ENCODE peak calls at places on chromosomes 1 and 21, in four cellular contexts. One of them, this sample, is unnamed.

GRCh38 chr1:211825990-211826389 is 4.6 kb downstream of the LPGAT1 start:
- DNase-seq in GM12878: no peak
- DNase-seq in K562: no peak
- DNase-seq in HL-60: no peak
- DNase-seq in this sample: no peak

GRCh38 chr1:223531742-223532341 is 133.7 kb downstream of the CAPN8 start:
- DNase-seq in K562: peak
- DNase-seq in HL-60: no peak
- DNase-seq in GM12878: no peak
- DNase-seq in this sample: peak

GRCh38 chr1:103525114-103525606 is 339 bp upstream of the RNPC3 start:
- DNase-seq in HL-60: peak
- DNase-seq in K562: peak
- DNase-seq in GM12878: no peak
- DNase-seq in this sample: no peak

GRCh38 chr1:167191958-167192357 is 28.7 kb upstream of the POU2F1 start:
- DNase-seq in K562: no peak
- DNase-seq in GM12878: no peak
- DNase-seq in HL-60: no peak
- DNase-seq in this sample: no peak

GRCh38 chr1:77594366-77595112 is 87.9 kb downstream of the ZZZ3 start:
- DNase-seq in HL-60: no peak
- DNase-seq in GM12878: no peak
- DNase-seq in K562: no peak
- DNase-seq in this sample: no peak

GRCh38 chr1:232622378-232622777 is 7.6 kb downstream of the SIPA1L2 start:
- DNase-seq in K562: no peak
- DNase-seq in HL-60: no peak
- DNase-seq in GM12878: no peak
- DNase-seq in this sample: no peak

GRCh38 chr1:21647431-21648373 is 21.5 kb downstream of the RAP1GAP start:
- DNase-seq in HL-60: no peak
- DNase-seq in GM12878: no peak
- DNase-seq in K562: peak
- DNase-seq in this sample: peak

GRCh38 chr21:44575307-44576024 is 1.9 kb downstream of the KRTAP10-4 start:
- DNase-seq in K562: no peak
- DNase-seq in HL-60: no peak
- DNase-seq in GM12878: no peak
- DNase-seq in this sample: no peak

GRCh38 chr1:179295356-179295755 is 1.8 kb downstream of the SOAT1 start:
- DNase-seq in K562: no peak
- DNase-seq in GM12878: no peak
- DNase-seq in HL-60: no peak
- DNase-seq in this sample: no peak

GRCh38 chr1:216815239-216815955 is 92.2 kb upstream of the ESRRG start:
- DNase-seq in K562: no peak
- DNase-seq in HL-60: no peak
- DNase-seq in GM12878: no peak
- DNase-seq in this sample: no peak

GRCh38 chr1:108209456-108210108 is 9.4 kb upstream of the SLC25A24 start:
- DNase-seq in GM12878: no peak
- DNase-seq in HL-60: no peak
- DNase-seq in K562: no peak
- DNase-seq in this sample: no peak

GRCh38 chr1:26607191-26607590 is 77.6 kb downstream of the RPS6KA1 start:
- DNase-seq in GM12878: no peak
- DNase-seq in K562: no peak
- DNase-seq in HL-60: peak
- DNase-seq in this sample: no peak

GRCh38 chr1:151980287-151981177 is 13.1 kb downstream of the S100A10 start:
- DNase-seq in K562: no peak
- DNase-seq in GM12878: no peak
- DNase-seq in HL-60: no peak
- DNase-seq in this sample: no peak

GRCh38 chr1:217718873-217719272 is 87.7 kb downstream of the SPATA17 start:
- DNase-seq in GM12878: no peak
- DNase-seq in HL-60: no peak
- DNase-seq in K562: no peak
- DNase-seq in this sample: no peak

GRCh38 chr1:247370786-247371732 is 39.4 kb upstream of the ZNF496 start:
- DNase-seq in K562: peak
- DNase-seq in GM12878: no peak
- DNase-seq in HL-60: no peak
- DNase-seq in this sample: no peak

GRCh38 chr1:241637046-241637590 is 3.1 kb downstream of the CHML start:
- DNase-seq in GM12878: no peak
- DNase-seq in K562: no peak
- DNase-seq in HL-60: no peak
- DNase-seq in this sample: no peak

GRCh38 chr1:155801149-155801548 is 55.9 kb downstream of the GON4L start:
- DNase-seq in HL-60: no peak
- DNase-seq in GM12878: no peak
- DNase-seq in K562: no peak
- DNase-seq in this sample: no peak

GRCh38 chr1:64505232-64505943 is 35.5 kb downstream of the CACHD1 start:
- DNase-seq in HL-60: no peak
- DNase-seq in GM12878: no peak
- DNase-seq in K562: peak
- DNase-seq in this sample: peak

GRCh38 chr1:169595764-169596711 is 9.8 kb upstream of the F5 start:
- DNase-seq in K562: no peak
- DNase-seq in GM12878: no peak
- DNase-seq in HL-60: no peak
- DNase-seq in this sample: no peak

GRCh38 chr1:201064806-201065205 is 41.3 kb upstream of the KIF21B start:
- DNase-seq in HL-60: no peak
- DNase-seq in GM12878: no peak
- DNase-seq in K562: no peak
- DNase-seq in this sample: no peak

GRCh38 chr1:109091196-109092193 is 931 bp downstream of the TMEM167B start:
- DNase-seq in HL-60: no peak
- DNase-seq in K562: peak
- DNase-seq in GM12878: no peak
- DNase-seq in this sample: no peak

GRCh38 chr1:44608141-44608540 is 66.1 kb downstream of the TMEM53 start:
- DNase-seq in GM12878: no peak
- DNase-seq in HL-60: no peak
- DNase-seq in K562: peak
- DNase-seq in this sample: no peak

GRCh38 chr1:25204797-25205441 is 27.4 kb downstream of the SYF2 start:
- DNase-seq in GM12878: no peak
- DNase-seq in K562: peak
- DNase-seq in HL-60: no peak
- DNase-seq in this sample: no peak

GRCh38 chr1:223665592-223666312 is at the start of gene CAPN8:
- DNase-seq in HL-60: no peak
- DNase-seq in GM12878: no peak
- DNase-seq in K562: no peak
- DNase-seq in this sample: no peak

GRCh38 chr1:155255243-155256100 is at the start of gene ENTREP3:
- DNase-seq in HL-60: peak
- DNase-seq in GM12878: no peak
- DNase-seq in K562: peak
- DNase-seq in this sample: peak

GRCh38 chr21:34994646-34995631 is 54.2 kb downstream of the RUNX1 start:
- DNase-seq in GM12878: no peak
- DNase-seq in HL-60: no peak
- DNase-seq in K562: peak
- DNase-seq in this sample: no peak

GRCh38 chr1:22922640-22923039 is 50.0 kb downstream of the LACTBL1 start:
- DNase-seq in K562: no peak
- DNase-seq in GM12878: no peak
- DNase-seq in HL-60: no peak
- DNase-seq in this sample: no peak

GRCh38 chr1:214124915-214125314 is 137.1 kb downstream of the PROX1 start:
- DNase-seq in HL-60: no peak
- DNase-seq in GM12878: no peak
- DNase-seq in K562: no peak
- DNase-seq in this sample: no peak

GRCh38 chr1:208007319-208007937 is 96.5 kb upstream of the CD34 start:
- DNase-seq in GM12878: no peak
- DNase-seq in K562: no peak
- DNase-seq in HL-60: no peak
- DNase-seq in this sample: no peak

GRCh38 chr21:44657635-44658183 is at the start of gene KRTAP12-3:
- DNase-seq in K562: no peak
- DNase-seq in GM12878: no peak
- DNase-seq in HL-60: no peak
- DNase-seq in this sample: no peak

GRCh38 chr1:180975551-180975950 is 47.1 kb downstream of the STX6 start:
- DNase-seq in HL-60: peak
- DNase-seq in GM12878: no peak
- DNase-seq in K562: no peak
- DNase-seq in this sample: no peak

GRCh38 chr1:67465371-67465770 is 35.2 kb upstream of the SERBP1 start:
- DNase-seq in GM12878: no peak
- DNase-seq in K562: no peak
- DNase-seq in HL-60: no peak
- DNase-seq in this sample: no peak

GRCh38 chr1:66445492-66446181 is 88.3 kb upstream of the SGIP1 start:
- DNase-seq in GM12878: peak
- DNase-seq in HL-60: no peak
- DNase-seq in K562: no peak
- DNase-seq in this sample: no peak

DNA sequence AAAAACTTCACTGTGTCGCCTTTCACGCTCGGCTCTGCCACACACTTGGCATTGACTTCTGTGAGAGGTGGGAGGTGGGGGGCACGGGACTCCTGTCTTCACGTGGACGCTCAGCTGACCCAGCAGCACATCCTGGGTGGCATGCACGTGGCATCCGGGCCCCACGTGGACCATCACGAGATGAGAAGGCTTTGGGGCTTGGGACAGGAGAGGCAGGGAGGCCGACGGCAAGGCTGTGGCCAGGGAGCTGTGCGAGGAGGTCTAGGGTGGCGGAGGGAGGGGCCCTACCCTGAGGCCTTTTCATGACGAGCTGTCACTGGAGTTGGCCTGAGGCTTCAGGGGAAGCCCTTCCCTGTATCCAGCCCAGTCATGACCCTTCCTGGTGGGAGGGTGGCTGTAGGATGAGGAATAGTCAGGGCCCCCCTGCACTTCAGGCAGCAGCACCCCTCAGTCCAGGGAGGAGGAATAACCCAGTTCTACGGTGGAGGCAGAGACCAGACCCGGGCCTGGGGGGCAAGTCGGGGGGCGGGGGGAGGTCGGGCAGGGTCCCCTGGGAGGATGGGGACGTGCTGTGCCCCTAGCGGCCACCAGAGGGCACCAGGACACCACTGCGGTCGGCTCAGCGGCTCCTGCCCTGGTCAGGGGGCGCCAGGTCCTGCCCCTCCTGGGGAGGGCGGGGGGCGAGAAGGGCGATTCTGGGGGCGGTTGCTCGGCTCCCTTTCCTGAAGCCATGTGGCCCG is 2.0 kb upstream of the PERM1 start:
- DNase-seq in K562: peak
- DNase-seq in HL-60: no peak
- DNase-seq in GM12878: no peak
- DNase-seq in this sample: peak
- TF ChIP-seq SPI1 in K562: no peak
- TF ChIP-seq SPI1 in HL-60: no peak
- TF ChIP-seq SPI1 in GM12878: no peak
- TF ChIP-seq SPI1 in this sample: no peak

GRCh38 chr1:228978486-228979324 is 243.4 kb downstream of the RHOU start:
- DNase-seq in HL-60: no peak
- DNase-seq in K562: no peak
- DNase-seq in GM12878: no peak
- DNase-seq in this sample: no peak
- TF ChIP-seq POLR2AphosphoS5 in HL-60: no peak
- TF ChIP-seq POLR2AphosphoS5 in K562: no peak
- TF ChIP-seq POLR2AphosphoS5 in GM12878: no peak
- TF ChIP-seq POLR2AphosphoS5 in this sample: no peak

GRCh38 chr1:150121236-150121862 is 28.4 kb upstream of the PLEKHO1 start:
- DNase-seq in GM12878: no peak
- DNase-seq in HL-60: no peak
- DNase-seq in K562: no peak
- DNase-seq in this sample: no peak
- TF ChIP-seq SPI1 in GM12878: no peak
- TF ChIP-seq SPI1 in HL-60: no peak
- TF ChIP-seq SPI1 in K562: no peak
- TF ChIP-seq SPI1 in this sample: no peak

GRCh38 chr1:18668750-18669404 is 38.2 kb downstream of the PAX7 start:
- DNase-seq in HL-60: no peak
- DNase-seq in GM12878: no peak
- DNase-seq in K562: no peak
- DNase-seq in this sample: no peak

GRCh38 chr1:18667333-18667732 is 36.7 kb downstream of the PAX7 start:
- DNase-seq in GM12878: no peak
- DNase-seq in HL-60: no peak
- DNase-seq in K562: no peak
- DNase-seq in this sample: no peak

GRCh38 chr1:18666317-18666920 is 35.8 kb downstream of the PAX7 start:
- DNase-seq in GM12878: no peak
- DNase-seq in HL-60: no peak
- DNase-seq in K562: no peak
- DNase-seq in this sample: no peak

GRCh38 chr1:18670267-18670910 is 39.7 kb downstream of the PAX7 start:
- DNase-seq in K562: no peak
- DNase-seq in GM12878: no peak
- DNase-seq in HL-60: no peak
- DNase-seq in this sample: no peak

GRCh38 chr1:18668051-18668450 is 37.4 kb downstream of the PAX7 start:
- DNase-seq in K562: no peak
- DNase-seq in HL-60: no peak
- DNase-seq in GM12878: no peak
- DNase-seq in this sample: no peak
- TF ChIP-seq POLR2AphosphoS5 in K562: no peak
- TF ChIP-seq POLR2AphosphoS5 in HL-60: no peak
- TF ChIP-seq POLR2AphosphoS5 in GM12878: no peak
- TF ChIP-seq POLR2AphosphoS5 in this sample: no peak

DNA sequence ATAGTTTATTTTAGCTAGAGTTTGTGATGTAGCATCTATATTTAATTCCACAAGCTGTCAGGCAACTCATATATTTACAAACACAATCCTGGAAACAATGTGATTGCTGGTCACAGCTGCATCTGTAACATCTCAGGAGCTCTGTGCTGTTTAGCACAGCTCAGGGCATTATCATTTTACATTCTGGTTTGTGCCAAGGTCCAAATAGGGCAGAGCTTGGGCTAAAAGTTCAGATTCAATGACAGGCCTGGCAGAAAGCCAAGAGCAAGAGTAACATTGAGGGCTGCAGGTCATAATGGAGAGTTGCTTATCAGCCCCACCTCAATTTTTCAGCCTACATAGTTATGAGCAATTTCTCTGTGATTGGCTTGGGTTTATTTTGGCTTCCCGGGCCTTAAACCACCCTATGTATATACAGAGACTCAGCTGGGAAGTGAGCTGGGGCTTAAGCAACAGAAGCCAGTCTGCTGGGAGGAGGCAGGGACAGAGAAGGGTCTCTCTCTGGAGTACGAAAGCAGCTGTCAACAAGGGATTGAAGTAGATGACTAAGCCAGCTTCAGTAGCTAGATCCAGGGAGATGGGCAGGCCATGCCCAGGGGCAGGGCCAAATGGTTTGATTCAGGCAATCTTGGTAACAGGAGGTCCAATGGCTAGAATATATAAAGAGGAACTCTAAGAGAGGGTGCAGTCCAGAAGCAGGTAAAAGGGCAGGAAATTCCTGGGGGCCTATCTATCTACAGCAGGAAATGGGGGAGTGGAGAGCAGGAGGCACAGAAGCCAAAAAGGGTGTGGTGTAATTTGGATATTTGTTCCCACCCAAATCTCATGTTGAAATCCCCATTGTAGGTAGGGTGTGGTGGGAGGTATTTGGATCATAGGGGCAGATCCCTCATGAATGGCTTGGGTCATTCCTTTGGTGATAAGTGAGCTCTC is 49.0 kb downstream of the BRINP2 start:
- DNase-seq in GM12878: no peak
- DNase-seq in K562: no peak
- DNase-seq in HL-60: no peak
- DNase-seq in this sample: no peak
- TF ChIP-seq SPI1 in GM12878: no peak
- TF ChIP-seq SPI1 in K562: no peak
- TF ChIP-seq SPI1 in HL-60: no peak
- TF ChIP-seq SPI1 in this sample: no peak

This sample was measured in GM12891.